ENCODE peak calls at places on chromosomes 1 and 21, in five cellular contexts. N is A673, K is K562, X is psoas muscle, U is uterus. O is an unnamed sample.
A peak's percentile ranks its signal among the peaks of the same experiment; 100 is the strongest.

GRCh38 chr1:160082926-160083325 is 1.6 kb downstream of the KCNJ9 start:
- DNase-seq in N (no peak), K (no peak), X (no peak), U (no peak), O (no peak)

GRCh38 chr1:31031330-31032143 is 34.0 kb downstream of the PUM1 start:
- DNase-seq in N (no peak), K (no peak), X (no peak), U (no peak), O (no peak)

GRCh38 chr1:21663951-21664805 is 5.0 kb downstream of the RAP1GAP start:
- DNase-seq in N (no peak), K (peak; percentile 40), X (no peak), U (peak; percentile 4), O (no peak)

GRCh38 chr1:170495006-170495405 is 37.0 kb upstream of the GORAB start:
- DNase-seq in N (no peak), K (no peak), X (no peak), U (no peak), O (no peak)

GRCh38 chr1:21534674-21535378 is 25.6 kb downstream of the ALPL start:
- DNase-seq in N (peak; percentile 60), K (peak; percentile 61), X (no peak), U (no peak), O (no peak)

GRCh38 chr1:73452522-73452921 is 745.5 kb downstream of the LRRIQ3 start:
- DNase-seq in N (no peak), K (no peak), X (no peak), U (no peak), O (no peak)

GRCh38 chr1:211713231-211713630 is 37.8 kb upstream of the NEK2 start:
- DNase-seq in N (no peak), K (no peak), X (no peak), U (no peak), O (no peak)

GRCh38 chr1:36977736-36978314 is 56.5 kb downstream of the GRIK3 start:
- DNase-seq in N (peak; percentile 16), K (no peak), X (no peak), U (no peak), O (no peak)

GRCh38 chr1:3650248-3651010 is 526 bp upstream of the WRAP73 start:
- DNase-seq in N (no peak), K (no peak), X (no peak), U (no peak), O (no peak)

GRCh38 chr1:214933375-214933774 is 149.2 kb upstream of the KCNK2 start:
- DNase-seq in N (no peak), K (no peak), X (no peak), U (no peak), O (no peak)

GRCh38 chr1:94715311-94715710 is 104.8 kb upstream of the SLC44A3 start:
- DNase-seq in N (no peak), K (no peak), X (no peak), U (no peak), O (no peak)

GRCh38 chr21:35427320-35428040 is 378.4 kb upstream of the RUNX1 start:
- DNase-seq in N (no peak), K (no peak), X (no peak), U (peak; percentile 21), O (no peak)

GRCh38 chr1:107618539-107618938 is 346.4 kb downstream of the VAV3 start:
- DNase-seq in N (no peak), K (no peak), X (no peak), U (no peak), O (no peak)

GRCh38 chr1:225772848-225773247 is 4.8 kb upstream of the SRP9 start:
- DNase-seq in N (no peak), K (no peak), X (no peak), U (no peak), O (no peak)

GRCh38 chr21:43277481-43278351 is 108.9 kb downstream of the CRYAA start:
- DNase-seq in N (no peak), K (no peak), X (no peak), U (no peak), O (no peak)

GRCh38 chr1:212937034-212937433 is 13.3 kb upstream of the VASH2 start:
- DNase-seq in N (no peak), K (no peak), X (no peak), U (no peak), O (no peak)

GRCh38 chr1:7224644-7225043 is 439.4 kb downstream of the CAMTA1 start:
- DNase-seq in N (peak; percentile 13), K (no peak), X (no peak), U (no peak), O (no peak)
- H3K27ac ChIP-seq in N (no peak overlapping the region), K (no peak overlapping the region), X (no peak overlapping the region), U (no peak overlapping the region), O (no peak overlapping the region)

GRCh38 chr1:17520473-17521319 is 18.8 kb upstream of the ARHGEF10L start:
- DNase-seq in N (no peak), K (no peak), X (no peak), U (no peak), O (no peak)
- H3K27ac ChIP-seq in N (no peak overlapping the region), K (no peak overlapping the region), X (no peak overlapping the region), U (no peak overlapping the region), O (no peak overlapping the region)

DNA sequence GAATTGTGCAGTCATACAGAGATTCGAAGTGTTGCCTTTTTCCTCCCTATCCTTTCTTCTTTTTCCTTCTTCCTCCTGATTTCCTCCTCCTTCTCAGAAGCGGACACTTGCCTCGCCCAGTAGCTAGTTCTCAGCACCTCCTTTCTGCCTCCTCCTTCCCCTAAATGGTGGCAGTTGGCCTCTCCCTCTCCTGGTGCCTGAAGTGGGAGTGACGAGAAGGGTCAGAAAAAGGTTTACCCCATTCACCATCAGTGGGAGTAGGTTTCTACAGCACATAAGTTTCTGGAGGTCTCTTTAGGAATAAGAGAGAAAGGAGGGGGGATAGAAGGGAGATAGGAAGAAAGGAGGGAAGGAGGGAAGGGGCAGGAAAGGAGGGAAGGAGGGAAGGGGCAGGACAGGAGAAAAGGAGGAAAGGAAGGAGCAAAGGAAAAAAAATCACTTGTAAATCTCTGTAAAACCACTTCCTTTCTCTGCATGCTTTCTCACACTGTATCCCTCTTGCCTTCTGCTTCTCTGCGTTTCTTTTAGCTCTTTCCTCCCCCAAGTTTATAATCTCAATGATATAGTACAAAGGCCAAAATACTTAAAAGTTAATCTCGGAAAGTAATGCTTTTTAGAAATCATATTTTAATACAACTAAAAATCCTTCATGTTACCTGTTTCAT is 20.3 kb upstream of the C1orf105 start:
- DNase-seq in N (no peak), K (no peak), X (no peak), U (no peak), O (no peak)
- H3K27ac ChIP-seq in N (no peak overlapping the region), K (no peak overlapping the region), X (no peak overlapping the region), U (peak overlapping the region; percentile 78), O (peak overlapping the region; percentile 84)

GRCh38 chr1:179767177-179767581 is 24.1 kb downstream of the FAM163A start:
- DNase-seq in N (no peak), K (no peak), X (no peak), U (no peak), O (no peak)
- H3K27ac ChIP-seq in N (no peak overlapping the region), K (no peak overlapping the region), X (no peak overlapping the region), U (no peak overlapping the region), O (no peak overlapping the region)

DNA sequence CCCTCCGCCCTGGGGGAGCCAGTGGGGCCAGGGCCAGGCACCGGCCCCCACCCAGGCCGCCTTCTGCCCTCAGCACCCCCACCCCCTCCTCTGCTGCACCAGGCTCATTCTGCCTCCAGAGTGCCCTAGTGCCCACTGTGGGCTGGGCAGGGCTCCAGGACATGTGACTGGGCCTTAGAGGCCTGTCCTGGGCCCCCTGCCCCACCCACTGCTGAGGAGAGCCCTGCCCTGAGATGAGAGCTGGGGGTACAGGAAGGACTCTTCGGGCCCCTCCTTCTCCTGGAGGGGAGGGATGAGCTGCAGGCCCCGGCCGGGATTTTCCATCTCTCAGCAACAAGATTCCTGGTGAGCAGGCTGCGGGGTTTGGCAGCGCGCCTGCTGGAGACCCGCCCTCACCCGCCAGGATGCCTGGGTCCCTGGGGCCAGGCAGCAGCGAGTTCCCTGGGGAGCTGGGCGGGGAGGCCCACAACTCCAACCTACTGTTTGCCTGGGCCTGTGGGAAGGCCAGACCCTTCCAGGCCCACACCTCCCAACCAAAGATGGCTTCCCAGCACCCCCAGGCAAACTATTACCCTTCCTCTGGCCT is 14.0 kb downstream of the AHDC1 start:
- DNase-seq in N (peak; percentile 77), K (no peak), X (peak; percentile 67), U (peak; percentile 61), O (peak; percentile 49)
- H3K27ac ChIP-seq in N (peak overlapping the region; percentile 59), K (no peak overlapping the region), X (peak overlapping the region; percentile 62), U (peak overlapping the region; percentile 92), O (no peak overlapping the region)